ENCODE peak calls at places on chromosomes 13 and 19, in seven cellular contexts. K, Z, C, F, H, I and D are unnamed samples.

GRCh38 chr13:98171806-98172569 is 5.1 kb downstream of the RNF113B start:
- DNase-seq in C (peak), K (no peak), Z (peak), F (no peak), I (no peak), H (no peak), D (no peak)

GRCh38 chr13:92994056-92994455 is 232.6 kb upstream of the GPC6 start:
- DNase-seq in C (no peak), K (no peak), F (no peak), Z (peak), I (no peak), H (no peak), D (no peak)

GRCh38 chr13:64273780-64274179 is 2858.1 kb upstream of the PCDH20 start:
- DNase-seq in F (no peak), Z (no peak), I (no peak), C (no peak), H (no peak), K (no peak), D (no peak)

GRCh38 chr19:15595069-15595468 is 19.9 kb upstream of the CYP4F8 start:
- DNase-seq in H (no peak), F (no peak), C (peak), I (no peak), Z (peak), K (no peak), D (no peak)

GRCh38 chr19:7492142-7493055 is 3.6 kb upstream of the PEX11G start:
- DNase-seq in K (no peak), C (no peak), H (no peak), F (no peak), Z (peak), I (no peak), D (no peak)

GRCh38 chr19:40237791-40238190 is 11.3 kb upstream of the CCNP start:
- DNase-seq in H (no peak), K (no peak), F (no peak), C (no peak), I (no peak), Z (no peak), D (no peak)

GRCh38 chr19:17385878-17386611 is 8.0 kb downstream of the CCDC194 start:
- DNase-seq in F (peak), C (peak), K (peak), I (peak), Z (peak), H (no peak), D (peak)

GRCh38 chr13:20231839-20232555 is at the start of gene GJB6:
- DNase-seq in I (no peak), F (no peak), Z (no peak), K (no peak), C (no peak), H (no peak), D (no peak)

GRCh38 chr13:112781881-112782361 is 92.1 kb downstream of the ATP11A start:
- DNase-seq in F (no peak), K (peak), C (peak), I (peak), H (no peak), Z (no peak), D (no peak)

GRCh38 chr19:1491114-1491848 is at the start of gene REEP6:
- DNase-seq in Z (no peak), I (no peak), K (no peak), C (no peak), F (no peak), H (no peak), D (no peak)

GRCh38 chr13:92188574-92188973 is 790.2 kb downstream of the GPC5 start:
- DNase-seq in C (no peak), Z (no peak), H (no peak), K (no peak), I (no peak), F (no peak), D (no peak)

GRCh38 chr13:61833228-61833627 is 417.6 kb upstream of the PCDH20 start:
- DNase-seq in K (no peak), C (no peak), F (no peak), Z (no peak), H (no peak), I (no peak), D (no peak)